ENCODE peak calls at places on chromosome 21, in nine cellular contexts. N is CD8-positive, alpha-beta memory T cell; C is NCI-H1105 treated with DMSO at 0.1 percent for 48 hours; T is GM20000; Z is NCI-H345; P is NT2/D1; J is Kasumi-1; Q is right atrium auricular region; E is left ventricle myocardium superior. F is an unnamed sample.

GRCh38 chr21:34771512-34772028 is 102.8 kb downstream of the CLIC6 start:
- DNase-seq in E (no peak), Q (no peak), P (no peak), C (no peak), J (no peak), T (no peak), N (no peak), Z (peak), F (no peak)

GRCh38 chr21:15132781-15133180 is 68.0 kb upstream of the NRIP1 start:
- DNase-seq in E (no peak), P (no peak), T (no peak), J (no peak), Z (no peak), N (no peak), Q (no peak), C (no peak), F (no peak)

GRCh38 chr21:44285102-44285501 is 574 bp upstream of the AIRE start:
- DNase-seq in P (no peak), C (no peak), E (no peak), Z (no peak), J (no peak), T (no peak), Q (no peak), N (no peak), F (no peak)

GRCh38 chr21:29217818-29218252 is 80.9 kb upstream of the BACH1 start:
- DNase-seq in J (no peak), Z (no peak), P (no peak), Q (no peak), C (no peak), T (no peak), E (no peak), N (no peak), F (no peak)

GRCh38 chr21:43699933-43700599 is 18.9 kb upstream of the PDXK start:
- DNase-seq in P (no peak), N (no peak), Z (no peak), J (no peak), Q (no peak), C (no peak), T (no peak), E (no peak), F (no peak)

GRCh38 chr21:31914472-31914871 is 41.7 kb downstream of the HUNK start:
- DNase-seq in P (no peak), Q (no peak), N (no peak), C (no peak), E (no peak), T (no peak), Z (no peak), J (no peak), F (no peak)

GRCh38 chr21:42614811-42615342 is 38.5 kb upstream of the PDE9A start:
- DNase-seq in T (peak), E (no peak), N (peak), J (no peak), Q (no peak), C (no peak), Z (peak), P (no peak), F (peak)

GRCh38 chr21:38315155-38315554 is 58.4 kb downstream of the KCNJ15 start:
- DNase-seq in Q (no peak), P (no peak), N (no peak), T (no peak), E (no peak), J (no peak), C (no peak), Z (no peak), F (no peak)

GRCh38 chr21:26965567-26966359 is 1.1 kb downstream of the ADAMTS5 start:
- DNase-seq in E (peak), C (no peak), J (no peak), T (peak), N (no peak), Q (no peak), P (no peak), Z (no peak), F (no peak)